ENCODE peak calls at places on chromosomes 7 and 10, in eight cellular contexts. B is globus pallidus; C is RPMI7951; M is adipocyte; D is EH; N is activated CD8-positive, alpha-beta memory T cell treated with anti-CD3 and anti-CD28 coated beads for 1 hour; E is NCI-H1092; T is M059J. A is an unnamed sample.

GRCh38 chr7:2843711-2844152 is 376 bp downstream of the GNA12 start:
- DNase-seq in B (no peak), C (peak; percentile 49), M (peak; percentile 71), D (peak; percentile 54), N (no peak), E (no peak), T (peak; percentile 38), A (peak; percentile 60)

GRCh38 chr10:86969421-86970041 is 1.2 kb downstream of the ADIRF start:
- DNase-seq in B (no peak), C (peak; percentile 16), M (peak; percentile 57), D (peak; percentile 60), N (no peak), E (no peak), T (peak; percentile 43), A (peak; percentile 40)

GRCh38 chr10:15123749-15124184 is 26.6 kb downstream of the RPP38 start:
- DNase-seq in B (no peak), C (no peak), M (peak; percentile 68), D (peak; percentile 92), N (no peak), E (no peak), T (peak; percentile 62), A (no peak)

GRCh38 chr10:130045091-130045652 is 65.5 kb downstream of the C10orf143 start:
- DNase-seq in B (no peak), C (peak; percentile 59), M (peak; percentile 30), D (peak; percentile 18), N (no peak), E (no peak), T (peak; percentile 30), A (peak; percentile 72)

GRCh38 chr7:66683770-66684123 is 55.1 kb downstream of the KCTD7 start:
- DNase-seq in B (no peak), C (no peak), M (no peak), D (no peak), N (no peak), E (no peak), T (no peak), A (no peak)

GRCh38 chr7:126605056-126605455 is 647.7 kb downstream of the GRM8 start:
- DNase-seq in B (no peak), C (no peak), M (no peak), D (no peak), N (no peak), E (peak; percentile 73), T (no peak), A (no peak)

GRCh38 chr10:103828587-103829186 is 26.7 kb downstream of the SH3PXD2A start:
- DNase-seq in B (no peak), C (peak; percentile 36), M (no peak), D (no peak), N (no peak), E (no peak), T (no peak), A (no peak)

GRCh38 chr7:38215115-38215514 is 37.1 kb downstream of the STARD3NL start:
- DNase-seq in B (no peak), C (peak; percentile 22), M (no peak), D (peak; percentile 30), N (no peak), E (no peak), T (peak; percentile 15), A (no peak)

GRCh38 chr7:113652501-113652900 is 266.3 kb downstream of the PPP1R3A start:
- DNase-seq in B (no peak), C (peak; percentile 10), M (peak; percentile 6), D (peak; percentile 2), N (no peak), E (no peak), T (peak; percentile 73), A (no peak)